ENCODE peak calls at places on chromosomes 16 and 17, in four cellular contexts. D is cardiac muscle cell, Q is neural progenitor cell, X is cardiac fibroblast. C is an unnamed sample.

GRCh38 chr16:24993722-24994686 is 21.2 kb downstream of the ARHGAP17 start:
- DNase-seq in D (peak), Q (no peak), X (peak), C (peak)

GRCh38 chr17:48605991-48606891 is 1.5 kb upstream of the HOXB6 start:
- DNase-seq in D (no peak), Q (peak), X (no peak), C (no peak)

GRCh38 chr16:5870886-5871715 is 773.5 kb upstream of the EEF2KMT start:
- DNase-seq in D (no peak), Q (no peak), X (no peak), C (no peak)

GRCh38 chr16:66030036-66030435 is 336.5 kb upstream of the CDH5 start:
- DNase-seq in D (peak), Q (no peak), X (no peak), C (peak)

GRCh38 chr17:40015005-40015997 is at the start of gene CSF3:
- DNase-seq in D (peak), Q (peak), X (peak), C (no peak)

GRCh38 chr16:74650966-74651567 is 15.6 kb downstream of the RFWD3 start:
- DNase-seq in D (peak), Q (peak), X (peak), C (no peak)

GRCh38 chr16:17289671-17290070 is 181.1 kb downstream of the XYLT1 start:
- DNase-seq in D (no peak), Q (no peak), X (no peak), C (no peak)

GRCh38 chr16:48156790-48157209 is 1.0 kb upstream of the ABCC12 start:
- DNase-seq in D (peak), Q (peak), X (peak), C (peak)

GRCh38 chr16:62041401-62041800 is 5.2 kb upstream of the CDH8 start:
- DNase-seq in D (peak), Q (peak), X (peak), C (peak)

GRCh38 chr17:28749516-28750177 is 5.8 kb downstream of the TRAF4 start:
- DNase-seq in D (no peak), Q (no peak), X (no peak), C (no peak)

GRCh38 chr17:21815352-21816063 is 123.2 kb downstream of the KCNJ18 start:
- DNase-seq in D (no peak), Q (no peak), X (no peak), C (no peak)

GRCh38 chr16:69371564-69371963 is 14.2 kb downstream of the TERF2 start:
- DNase-seq in D (no peak), Q (no peak), X (no peak), C (no peak)

GRCh38 chr17:49836111-49837030 is 11.5 kb downstream of the TAC4 start:
- DNase-seq in D (peak), Q (no peak), X (peak), C (peak)

GRCh38 chr17:1997587-1998425 is 27.3 kb downstream of the RTN4RL1 start:
- DNase-seq in D (no peak), Q (peak), X (no peak), C (no peak)

GRCh38 chr17:37650419-37651003 is 7.3 kb upstream of the DDX52 start:
- DNase-seq in D (peak), Q (peak), X (peak), C (no peak)

GRCh38 chr16:55843105-55843395 is 10.2 kb upstream of the CES1 start:
- DNase-seq in D (no peak), Q (no peak), X (no peak), C (no peak)
- TF ChIP-seq CTCF in D (no peak), Q (no peak), X (no peak), C (no peak)

GRCh38 chr17:79721993-79722671 is 8.6 kb upstream of the ENPP7 start:
- DNase-seq in D (peak), Q (peak), X (peak), C (no peak)
- TF ChIP-seq CTCF in D (peak), Q (peak), X (no peak), C (peak)

GRCh38 chr17:79090503-79091372 is 16.1 kb downstream of the ENGASE start:
- DNase-seq in D (peak), Q (no peak), X (peak), C (no peak)
- TF ChIP-seq CTCF in D (peak), Q (no peak), X (peak), C (peak)

GRCh38 chr16:89378947-89379771 is 111.2 kb downstream of the ANKRD11 start:
- DNase-seq in D (no peak), Q (no peak), X (no peak), C (no peak)
- TF ChIP-seq CTCF in D (no peak), Q (no peak), X (no peak), C (no peak)

GRCh38 chr16:84143784-84144199 is 1.2 kb downstream of the HSDL1 start:
- DNase-seq in D (peak), Q (peak), X (no peak), C (no peak)

GRCh38 chr16:84141143-84141670 is 3.8 kb downstream of the HSDL1 start:
- DNase-seq in D (no peak), Q (no peak), X (no peak), C (no peak)

GRCh38 chr16:84144301-84144858 is 597 bp downstream of the HSDL1 start:
- DNase-seq in D (peak), Q (peak), X (peak), C (no peak)

GRCh38 chr16:84143081-84143480 is 1.9 kb downstream of the HSDL1 start:
- DNase-seq in D (no peak), Q (no peak), X (no peak), C (no peak)

GRCh38 chr16:84144859-84145639 is at the start of the genes DNAAF1 and HSDL1:
- DNase-seq in D (peak), Q (peak), X (peak), C (peak)
- TF ChIP-seq CTCF in D (no peak), Q (peak), X (no peak), C (no peak)

GRCh38 chr16:53478965-53479364 is 24.0 kb downstream of the AKTIP start:
- DNase-seq in D (no peak), Q (no peak), X (no peak), C (no peak)

GRCh38 chr16:53480394-53480793 is 22.6 kb downstream of the AKTIP start:
- DNase-seq in D (no peak), Q (no peak), X (no peak), C (no peak)

GRCh38 chr16:53482123-53482522 is 20.9 kb downstream of the AKTIP start:
- DNase-seq in D (peak), Q (no peak), X (peak), C (no peak)

DNA sequence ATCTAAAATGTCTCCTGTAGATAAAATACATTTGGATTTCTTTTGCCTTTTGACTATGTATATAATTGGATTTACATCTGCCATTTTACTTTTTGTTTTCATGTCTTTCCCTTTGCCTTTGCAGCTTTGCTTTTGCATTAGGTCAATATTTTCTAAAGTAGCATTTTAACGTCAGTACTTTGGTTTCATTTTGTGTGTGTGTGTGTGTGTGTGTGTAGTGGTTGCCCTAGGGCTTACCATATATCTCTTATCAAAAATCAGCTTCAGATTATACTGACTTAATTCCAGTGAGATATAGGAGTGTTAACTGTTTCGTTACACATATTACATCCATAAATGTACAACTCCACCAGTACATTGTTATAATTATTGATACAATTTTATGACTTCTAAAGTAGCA is 26.1 kb downstream of the AKTIP start:
- DNase-seq in D (no peak), Q (no peak), X (no peak), C (no peak)
- TF ChIP-seq CTCF in D (no peak), Q (no peak), X (no peak), C (no peak)

DNA sequence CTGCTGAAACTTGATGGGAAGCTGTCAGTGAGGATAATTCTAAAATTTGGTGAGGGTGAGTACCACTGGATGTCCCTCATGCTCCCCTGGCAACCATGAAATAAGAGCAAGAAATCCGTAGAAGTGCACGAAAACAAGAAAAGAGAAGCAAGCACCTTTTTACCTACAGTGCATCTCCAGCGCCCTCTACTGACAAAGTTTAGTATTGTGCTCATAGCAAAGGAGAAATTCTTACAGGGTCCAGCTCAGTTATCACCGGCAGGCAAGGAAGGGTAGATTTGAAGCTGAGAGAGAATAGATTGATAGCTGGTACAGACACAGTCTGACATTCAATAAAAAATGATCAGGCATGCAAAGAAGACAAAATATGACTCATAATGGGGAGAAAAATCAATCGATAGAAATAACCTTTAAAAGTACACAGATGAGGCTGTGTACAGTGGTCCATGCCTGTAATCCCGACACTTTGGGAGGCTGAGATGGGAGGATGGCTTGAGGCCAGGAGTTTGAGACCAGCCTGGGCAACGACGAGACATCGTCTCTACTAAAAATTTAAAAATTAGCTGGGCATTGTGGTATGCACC is 28.3 kb upstream of the TEX2 start:
- DNase-seq in D (no peak), Q (no peak), X (peak), C (no peak)
- TF ChIP-seq CTCF in D (peak), Q (peak), X (peak), C (peak)

GRCh38 chr17:74446551-74447500 is 14.9 kb downstream of the GPRC5C start:
- DNase-seq in D (peak), Q (no peak), X (no peak), C (no peak)
- TF ChIP-seq CTCF in D (no peak), Q (no peak), X (no peak), C (no peak)

DNA sequence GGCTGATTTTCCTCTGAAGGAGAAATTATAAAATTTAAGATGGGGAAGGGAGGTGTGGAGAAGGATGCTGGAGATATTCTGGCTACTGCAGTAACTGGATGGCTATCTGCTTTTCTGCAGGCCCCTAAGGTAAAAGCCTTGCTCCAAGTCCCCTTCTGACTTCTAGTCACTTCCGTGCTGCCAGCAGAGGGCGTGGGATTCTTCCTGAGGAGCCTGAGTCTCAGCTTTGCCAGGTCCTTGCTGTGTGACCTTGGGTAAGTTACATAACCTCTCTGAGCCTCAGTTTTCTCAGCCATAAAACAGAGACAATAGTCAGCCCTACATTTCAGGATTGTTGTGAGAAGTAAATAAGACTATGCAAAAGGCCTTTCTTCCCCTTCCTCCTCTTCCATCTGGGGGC is 24.3 kb upstream of the TMEM220 start:
- DNase-seq in D (peak), Q (peak), X (peak), C (no peak)
- TF ChIP-seq CTCF in D (peak), Q (peak), X (peak), C (peak)

DNA sequence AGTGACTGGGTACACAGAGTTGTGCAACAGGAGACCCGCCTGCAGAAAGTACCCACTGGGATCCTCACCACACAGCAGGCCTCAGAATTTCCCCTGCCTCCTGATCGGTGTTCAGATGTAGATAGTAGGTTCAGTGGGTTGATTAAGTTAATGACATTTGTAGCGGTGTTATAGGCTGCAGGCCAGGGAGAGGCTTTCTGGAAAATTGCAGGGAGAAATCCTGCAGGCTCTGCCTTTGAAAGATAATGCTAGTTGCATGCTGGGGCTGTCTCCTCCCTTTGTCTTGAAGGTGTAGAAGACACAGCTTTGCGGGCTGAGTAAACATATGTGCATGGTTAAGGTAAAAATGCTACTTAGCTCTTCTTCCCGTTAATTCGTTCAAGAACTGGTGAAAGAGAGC is 406.3 kb upstream of the RBFOX1 start:
- DNase-seq in D (no peak), Q (no peak), X (no peak), C (no peak)
- TF ChIP-seq CTCF in D (no peak), Q (no peak), X (no peak), C (no peak)

C was measured in astrocyte of the cerebellum.